ENCODE peak calls at places on chromosomes 4 and X, in six cellular contexts. One of them, this sample, is unnamed. For H3K4me1, the result is how much of the 10 kb centered on the place peaks cover.

GRCh38 chr4:174254613-174255012 is 28.9 kb downstream of the FBXO8 start:
- DNase-seq in Karpas-422: no peak
- DNase-seq in right atrium auricular region: no peak
- DNase-seq in tibial nerve: no peak
- DNase-seq in ovary: no peak
- DNase-seq in mesenchymal stem cell: no peak
- DNase-seq in this sample: no peak

GRCh38 chr4:56986952-56987351 is 8.3 kb downstream of the POLR2B start:
- DNase-seq in Karpas-422: no peak
- DNase-seq in right atrium auricular region: no peak
- DNase-seq in tibial nerve: no peak
- DNase-seq in ovary: no peak
- DNase-seq in mesenchymal stem cell: no peak
- DNase-seq in this sample: no peak

GRCh38 chr4:6010789-6011188 is 7.4 kb downstream of the C4orf50 start:
- DNase-seq in Karpas-422: no peak
- DNase-seq in right atrium auricular region: no peak
- DNase-seq in tibial nerve: no peak
- DNase-seq in ovary: no peak
- DNase-seq in mesenchymal stem cell: no peak
- DNase-seq in this sample: no peak

GRCh38 chrX:126580877-126581276 is 28.3 kb upstream of the DCAF12L1 start:
- DNase-seq in Karpas-422: no peak
- DNase-seq in right atrium auricular region: no peak
- DNase-seq in tibial nerve: no peak
- DNase-seq in ovary: no peak
- DNase-seq in mesenchymal stem cell: no peak
- DNase-seq in this sample: no peak

GRCh38 chrX:153685179-153685536 is 2.6 kb upstream of the SLC6A8 start:
- DNase-seq in Karpas-422: no peak
- DNase-seq in right atrium auricular region: no peak
- DNase-seq in tibial nerve: no peak
- DNase-seq in ovary: no peak
- DNase-seq in mesenchymal stem cell: no peak
- DNase-seq in this sample: no peak

GRCh38 chrX:154096140-154097002 is 1.1 kb downstream of the MECP2 start:
- DNase-seq in Karpas-422: no peak
- DNase-seq in right atrium auricular region: no peak
- DNase-seq in tibial nerve: no peak
- DNase-seq in ovary: peak
- DNase-seq in mesenchymal stem cell: peak
- DNase-seq in this sample: peak

GRCh38 chr4:5812506-5813229 is 80.2 kb downstream of the CRMP1 start:
- DNase-seq in Karpas-422: peak
- DNase-seq in right atrium auricular region: no peak
- DNase-seq in tibial nerve: no peak
- DNase-seq in ovary: no peak
- DNase-seq in mesenchymal stem cell: peak
- DNase-seq in this sample: peak

GRCh38 chr4:145340071-145340695 is 141.5 kb upstream of the SMAD1 start:
- DNase-seq in Karpas-422: no peak
- DNase-seq in right atrium auricular region: no peak
- DNase-seq in tibial nerve: no peak
- DNase-seq in ovary: no peak
- DNase-seq in mesenchymal stem cell: no peak
- DNase-seq in this sample: no peak

GRCh38 chrX:72666451-72666850 is 47.7 kb downstream of the PHKA1 start:
- DNase-seq in Karpas-422: no peak
- DNase-seq in right atrium auricular region: no peak
- DNase-seq in tibial nerve: no peak
- DNase-seq in ovary: no peak
- DNase-seq in mesenchymal stem cell: no peak
- DNase-seq in this sample: no peak

GRCh38 chr4:80540785-80541469 is 205.4 kb downstream of the CFAP299 start:
- DNase-seq in Karpas-422: no peak
- DNase-seq in right atrium auricular region: no peak
- DNase-seq in tibial nerve: no peak
- DNase-seq in ovary: no peak
- DNase-seq in mesenchymal stem cell: peak
- DNase-seq in this sample: peak

GRCh38 chr4:38677466-38677865 is 13.5 kb downstream of the KLF3 start:
- DNase-seq in Karpas-422: no peak
- DNase-seq in right atrium auricular region: no peak
- DNase-seq in tibial nerve: no peak
- DNase-seq in ovary: no peak
- DNase-seq in mesenchymal stem cell: no peak
- DNase-seq in this sample: no peak

GRCh38 chr4:87068591-87069021 is 133.8 kb downstream of the AFF1 start:
- DNase-seq in Karpas-422: no peak
- DNase-seq in right atrium auricular region: no peak
- DNase-seq in tibial nerve: no peak
- DNase-seq in ovary: no peak
- DNase-seq in mesenchymal stem cell: no peak
- DNase-seq in this sample: peak

GRCh38 chrX:13026877-13027652 is 17.4 kb downstream of the FAM9C start:
- DNase-seq in Karpas-422: peak
- DNase-seq in right atrium auricular region: no peak
- DNase-seq in tibial nerve: no peak
- DNase-seq in ovary: no peak
- DNase-seq in mesenchymal stem cell: no peak
- DNase-seq in this sample: no peak

GRCh38 chrX:13024911-13025454 is 19.4 kb downstream of the FAM9C start:
- DNase-seq in Karpas-422: peak
- DNase-seq in right atrium auricular region: no peak
- DNase-seq in tibial nerve: no peak
- DNase-seq in ovary: no peak
- DNase-seq in mesenchymal stem cell: no peak
- DNase-seq in this sample: no peak

GRCh38 chrX:13029341-13029740 is 15.1 kb downstream of the FAM9C start:
- DNase-seq in Karpas-422: no peak
- DNase-seq in right atrium auricular region: no peak
- DNase-seq in tibial nerve: peak
- DNase-seq in ovary: peak
- DNase-seq in mesenchymal stem cell: peak
- DNase-seq in this sample: peak

GRCh38 chrX:13029831-13030771 is 14.3 kb downstream of the FAM9C start:
- DNase-seq in Karpas-422: peak
- DNase-seq in right atrium auricular region: no peak
- DNase-seq in tibial nerve: no peak
- DNase-seq in ovary: no peak
- DNase-seq in mesenchymal stem cell: peak
- DNase-seq in this sample: no peak

GRCh38 chrX:13028871-13029336 is 15.5 kb downstream of the FAM9C start:
- DNase-seq in Karpas-422: peak
- DNase-seq in right atrium auricular region: no peak
- DNase-seq in tibial nerve: no peak
- DNase-seq in ovary: no peak
- DNase-seq in mesenchymal stem cell: no peak
- DNase-seq in this sample: no peak
- H3K4me1 ChIP-seq in Karpas-422: under half
- H3K4me1 ChIP-seq in right atrium auricular region: under half
- H3K4me1 ChIP-seq in tibial nerve: under half
- H3K4me1 ChIP-seq in ovary: under half
- H3K4me1 ChIP-seq in mesenchymal stem cell: under half
- H3K4me1 ChIP-seq in this sample: under half

GRCh38 chrX:1932231-1932630 is 317.4 kb downstream of the ASMT start:
- DNase-seq in Karpas-422: no peak
- DNase-seq in right atrium auricular region: no peak
- DNase-seq in tibial nerve: no peak
- DNase-seq in ovary: no peak
- DNase-seq in mesenchymal stem cell: peak
- DNase-seq in this sample: peak
- H3K4me3 ChIP-seq in Karpas-422: no peak
- H3K4me3 ChIP-seq in right atrium auricular region: no peak
- H3K4me3 ChIP-seq in tibial nerve: no peak
- H3K4me3 ChIP-seq in ovary: no peak
- H3K4me3 ChIP-seq in mesenchymal stem cell: no peak
- H3K4me3 ChIP-seq in this sample: no peak

DNA sequence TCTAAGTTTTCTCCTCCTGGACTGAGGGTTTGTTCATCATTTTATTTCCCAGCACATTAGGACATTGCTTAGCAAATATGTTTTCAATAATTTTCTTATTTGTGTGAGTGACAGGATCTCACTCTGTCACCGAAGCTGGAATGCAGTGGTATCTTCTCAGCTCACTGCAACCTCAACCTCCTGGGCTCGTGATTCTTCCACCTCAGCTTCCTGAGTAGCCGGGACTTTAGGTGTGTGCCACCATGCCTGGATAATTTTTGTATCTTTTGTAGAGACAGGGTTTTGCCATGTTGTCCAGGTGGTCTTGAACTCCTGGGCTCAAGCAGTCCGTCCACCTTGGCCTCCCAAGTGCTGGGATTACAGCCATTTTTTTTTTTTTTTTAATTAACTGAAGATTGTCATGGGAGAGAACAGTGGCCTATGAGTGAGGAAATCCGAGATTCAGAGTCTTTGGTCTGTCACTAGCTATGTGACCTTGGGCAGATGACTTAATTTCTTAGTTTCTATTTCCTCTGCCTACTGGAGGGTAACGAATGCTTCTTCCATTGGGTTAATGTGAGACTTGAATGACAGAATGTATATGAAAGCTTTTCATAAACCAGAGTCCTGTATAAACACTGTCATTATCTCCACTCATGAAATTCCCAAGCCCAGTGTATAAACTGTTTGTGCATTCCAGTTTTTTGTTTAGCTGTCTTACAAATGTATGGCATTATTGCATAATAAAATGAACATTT is 23.9 kb downstream of the MOB1B start:
- DNase-seq in Karpas-422: peak
- DNase-seq in right atrium auricular region: no peak
- DNase-seq in tibial nerve: no peak
- DNase-seq in ovary: no peak
- DNase-seq in mesenchymal stem cell: peak
- DNase-seq in this sample: no peak
- H3K4me1 ChIP-seq in Karpas-422: half or more
- H3K4me1 ChIP-seq in right atrium auricular region: under half
- H3K4me1 ChIP-seq in tibial nerve: under half
- H3K4me1 ChIP-seq in ovary: under half
- H3K4me1 ChIP-seq in mesenchymal stem cell: under half
- H3K4me1 ChIP-seq in this sample: under half

DNA sequence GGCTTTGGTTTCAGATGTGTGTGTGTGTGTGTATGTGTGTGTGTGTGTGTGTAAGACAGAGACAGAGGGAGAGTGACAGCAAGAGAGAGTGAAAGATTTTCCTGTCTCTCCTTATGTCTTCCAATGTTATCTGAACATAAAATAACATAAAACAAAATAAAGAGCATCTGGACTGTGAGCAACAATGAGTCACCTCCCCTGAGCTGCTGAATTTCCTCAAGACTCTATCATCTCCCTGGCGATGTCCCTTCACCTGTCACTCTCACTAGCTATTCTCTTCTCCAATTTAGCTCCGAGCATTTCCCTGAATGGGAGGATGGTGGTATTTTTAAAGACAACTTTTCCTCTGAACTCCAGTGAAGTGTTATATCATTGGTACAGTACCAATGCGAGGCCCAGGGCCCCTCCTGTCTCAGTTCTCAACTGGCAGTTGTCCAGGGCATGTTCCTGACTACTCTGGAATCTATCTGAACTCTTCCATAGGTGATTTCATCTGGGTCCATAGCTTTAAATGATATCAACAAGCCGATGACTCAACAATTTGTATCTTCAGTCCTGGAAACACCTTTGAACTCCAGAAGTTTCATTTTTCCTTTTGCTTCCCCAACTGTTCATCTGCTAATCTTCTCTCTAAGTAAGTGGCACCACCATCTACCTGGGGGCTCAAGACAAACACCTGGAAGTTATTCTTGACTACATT is 195.0 kb upstream of the CLNK start:
- DNase-seq in Karpas-422: no peak
- DNase-seq in right atrium auricular region: no peak
- DNase-seq in tibial nerve: no peak
- DNase-seq in ovary: no peak
- DNase-seq in mesenchymal stem cell: peak
- DNase-seq in this sample: no peak
- H3K4me3 ChIP-seq in Karpas-422: no peak
- H3K4me3 ChIP-seq in right atrium auricular region: no peak
- H3K4me3 ChIP-seq in tibial nerve: no peak
- H3K4me3 ChIP-seq in ovary: no peak
- H3K4me3 ChIP-seq in mesenchymal stem cell: no peak
- H3K4me3 ChIP-seq in this sample: no peak

GRCh38 chr4:76702440-76703122 is 195.4 kb downstream of the SOWAHB start:
- DNase-seq in Karpas-422: no peak
- DNase-seq in right atrium auricular region: no peak
- DNase-seq in tibial nerve: no peak
- DNase-seq in ovary: no peak
- DNase-seq in mesenchymal stem cell: no peak
- DNase-seq in this sample: no peak
- H3K4me1 ChIP-seq in Karpas-422: under half
- H3K4me1 ChIP-seq in right atrium auricular region: under half
- H3K4me1 ChIP-seq in tibial nerve: under half
- H3K4me1 ChIP-seq in ovary: under half
- H3K4me1 ChIP-seq in mesenchymal stem cell: under half
- H3K4me1 ChIP-seq in this sample: under half

DNA sequence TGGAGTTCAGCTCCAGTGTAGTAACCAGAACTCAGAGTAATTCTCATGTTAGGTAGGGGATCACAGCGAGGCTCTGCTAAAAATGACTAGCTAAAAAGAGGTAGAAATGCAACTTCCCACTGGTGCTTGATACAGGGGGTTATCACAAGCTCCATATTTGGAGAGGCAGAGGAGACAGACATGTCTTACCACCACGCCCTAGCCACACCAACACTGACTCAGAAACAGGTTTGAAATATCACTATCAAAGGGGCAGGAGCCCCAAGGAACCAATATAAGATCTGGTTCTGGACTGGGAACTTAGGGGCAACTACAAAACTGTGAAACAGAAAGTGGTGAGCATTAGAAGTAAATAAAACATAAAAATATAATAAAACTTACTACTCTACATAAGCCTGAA is 62.9 kb downstream of the IQCM start:
- DNase-seq in Karpas-422: no peak
- DNase-seq in right atrium auricular region: no peak
- DNase-seq in tibial nerve: no peak
- DNase-seq in ovary: no peak
- DNase-seq in mesenchymal stem cell: no peak
- DNase-seq in this sample: no peak
- H3K4me3 ChIP-seq in Karpas-422: no peak
- H3K4me3 ChIP-seq in right atrium auricular region: no peak
- H3K4me3 ChIP-seq in tibial nerve: no peak
- H3K4me3 ChIP-seq in ovary: no peak
- H3K4me3 ChIP-seq in mesenchymal stem cell: no peak
- H3K4me3 ChIP-seq in this sample: no peak

DNA sequence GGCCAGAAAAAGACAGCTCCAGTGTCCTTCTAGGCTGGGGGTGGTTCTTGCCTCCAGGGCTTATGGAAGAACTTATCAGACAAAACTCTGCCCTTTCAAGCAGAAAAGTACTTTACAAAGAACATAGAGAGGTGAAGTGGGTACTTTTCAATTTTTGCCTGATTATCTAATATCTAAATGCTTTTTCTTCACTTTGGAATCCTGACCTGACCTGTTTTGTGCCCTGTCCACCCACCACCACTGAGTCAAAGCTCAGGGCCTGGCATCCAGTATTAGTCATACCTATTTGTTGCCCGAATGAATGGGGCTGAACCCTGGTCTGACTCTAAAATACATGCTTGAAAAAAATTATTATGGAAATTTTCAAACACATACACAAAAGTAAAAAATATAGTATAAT is 37.2 kb downstream of the RTL9 start:
- DNase-seq in Karpas-422: no peak
- DNase-seq in right atrium auricular region: no peak
- DNase-seq in tibial nerve: no peak
- DNase-seq in ovary: no peak
- DNase-seq in mesenchymal stem cell: no peak
- DNase-seq in this sample: no peak
- H3K4me1 ChIP-seq in Karpas-422: under half
- H3K4me1 ChIP-seq in right atrium auricular region: under half
- H3K4me1 ChIP-seq in tibial nerve: under half
- H3K4me1 ChIP-seq in ovary: under half
- H3K4me1 ChIP-seq in mesenchymal stem cell: under half
- H3K4me1 ChIP-seq in this sample: under half